ENCODE peak calls at places on chromosomes 6 and 20, in nine cellular contexts. K is Ammon's horn; N is heart right ventricle; C is astrocyte of the spinal cord; U is NCI-H1417; H is hepatic stellate cell; A is OCI-LY7; Z is activated T-helper 1 cell treated with anti-CD3 and anti-CD28 coated beads, Interleukin-2, amount 50 U/mL, for 16 hours; S is AG08395. E is an unnamed sample.
A peak's percentile ranks its signal among the peaks of the same experiment; 100 is the strongest.

GRCh38 chr20:49446808-49447207 is 35.7 kb downstream of the KCNB1 start:
- DNase-seq in K (peak; percentile 40), N (peak; percentile 86), C (no peak), U (no peak), H (no peak), A (no peak), Z (no peak), S (no peak), E (no peak)

GRCh38 chr6:116393430-116393829 is 22.7 kb downstream of the DSE start:
- DNase-seq in K (no peak), N (no peak), C (no peak), U (no peak), H (no peak), A (no peak), Z (no peak), S (no peak), E (no peak)

GRCh38 chr6:77543601-77544000 is 80.3 kb upstream of the HTR1B start:
- DNase-seq in K (no peak), N (no peak), C (no peak), U (no peak), H (no peak), A (no peak), Z (no peak), S (no peak), E (no peak)

GRCh38 chr6:25447570-25447929 is 168.4 kb downstream of the CARMIL1 start:
- DNase-seq in K (peak; percentile 34), N (no peak), C (no peak), U (no peak), H (no peak), A (no peak), Z (no peak), S (no peak), E (no peak)

GRCh38 chr6:168039301-168039700 is 39.7 kb downstream of the FRMD1 start:
- DNase-seq in K (no peak), N (no peak), C (no peak), U (no peak), H (no peak), A (no peak), Z (no peak), S (no peak), E (no peak)

GRCh38 chr6:159577564-159577963 is 115.5 kb downstream of the SOD2 start:
- DNase-seq in K (no peak), N (no peak), C (peak; percentile 61), U (no peak), H (no peak), A (no peak), Z (no peak), S (no peak), E (peak; percentile 25)

GRCh38 chr6:157407637-157408036 is 26.6 kb downstream of the ZDHHC14 start:
- DNase-seq in K (no peak), N (no peak), C (no peak), U (no peak), H (no peak), A (no peak), Z (no peak), S (no peak), E (no peak)

GRCh38 chr6:4901256-4902061 is 102.4 kb downstream of the RPP40 start:
- DNase-seq in K (peak; percentile 43), N (no peak), C (no peak), U (no peak), H (no peak), A (peak; percentile 8), Z (no peak), S (no peak), E (no peak)

GRCh38 chr20:1300083-1300840 is 28.7 kb downstream of the SDCBP2 start:
- DNase-seq in K (no peak), N (no peak), C (no peak), U (no peak), H (no peak), A (no peak), Z (no peak), S (no peak), E (no peak)

GRCh38 chr20:3092611-3093379 is 8.3 kb upstream of the AVP start:
- DNase-seq in K (no peak), N (no peak), C (no peak), U (no peak), H (no peak), A (no peak), Z (no peak), S (no peak), E (no peak)

GRCh38 chr6:169778646-169779045 is 27.2 kb downstream of the ERMARD start:
- DNase-seq in K (no peak), N (no peak), C (no peak), U (no peak), H (no peak), A (no peak), Z (no peak), S (no peak), E (no peak)

GRCh38 chr6:111282564-111282963 is 195.3 kb downstream of the SLC16A10 start:
- DNase-seq in K (no peak), N (no peak), C (no peak), U (no peak), H (no peak), A (no peak), Z (no peak), S (no peak), E (no peak)

GRCh38 chr20:14556206-14556605 is 218.8 kb upstream of the FLRT3 start:
- DNase-seq in K (no peak), N (no peak), C (no peak), U (no peak), H (no peak), A (no peak), Z (no peak), S (no peak), E (no peak)

GRCh38 chr6:31559958-31560696 is 12.0 kb upstream of the LTA start:
- DNase-seq in K (peak; percentile 63), N (peak; percentile 67), C (peak; percentile 55), U (no peak), H (peak; percentile 72), A (peak; percentile 90), Z (no peak), S (peak; percentile 79), E (peak; percentile 40)

GRCh38 chr20:25195014-25195961 is at the start of gene ENTPD6:
- DNase-seq in K (peak; percentile 92), N (peak; percentile 97), C (peak; percentile 88), U (peak; percentile 96), H (peak; percentile 99), A (no peak), Z (peak; percentile 87), S (peak; percentile 100), E (peak; percentile 92)

GRCh38 chr20:50280851-50281655 is 90.4 kb downstream of the CEBPB start:
- DNase-seq in K (no peak), N (no peak), C (no peak), U (peak; percentile 9), H (no peak), A (no peak), Z (no peak), S (no peak), E (no peak)

GRCh38 chr6:140372064-140372463 is 997.6 kb upstream of the CITED2 start:
- DNase-seq in K (no peak), N (no peak), C (no peak), U (no peak), H (no peak), A (no peak), Z (no peak), S (no peak), E (no peak)

GRCh38 chr20:48740269-48740603 is 87.6 kb downstream of the PREX1 start:
- DNase-seq in K (no peak), N (no peak), C (no peak), U (no peak), H (no peak), A (no peak), Z (no peak), S (no peak), E (no peak)

GRCh38 chr6:48069280-48069679 is 41.7 kb downstream of the PTCHD4 start:
- DNase-seq in K (peak; percentile 7), N (no peak), C (no peak), U (peak; percentile 29), H (no peak), A (no peak), Z (no peak), S (no peak), E (no peak)

GRCh38 chr6:30835576-30835975 is 48.7 kb upstream of the DDR1 start:
- DNase-seq in K (no peak), N (no peak), C (no peak), U (no peak), H (no peak), A (no peak), Z (no peak), S (no peak), E (no peak)

GRCh38 chr6:168332020-168332419 is 12.4 kb upstream of the DACT2 start:
- DNase-seq in K (no peak), N (no peak), C (no peak), U (peak; percentile 81), H (no peak), A (no peak), Z (no peak), S (no peak), E (no peak)

GRCh38 chr20:49656304-49656703 is 57.4 kb downstream of the B4GALT5 start:
- DNase-seq in K (no peak), N (no peak), C (peak; percentile 47), U (no peak), H (no peak), A (no peak), Z (no peak), S (no peak), E (no peak)

GRCh38 chr6:73145690-73146089 is 79.6 kb downstream of the KHDC1L start:
- DNase-seq in K (no peak), N (no peak), C (no peak), U (no peak), H (no peak), A (peak; percentile 3), Z (no peak), S (no peak), E (no peak)

GRCh38 chr6:166045173-166045957 is 122.3 kb downstream of the TBXT start:
- DNase-seq in K (no peak), N (no peak), C (no peak), U (no peak), H (no peak), A (no peak), Z (no peak), S (no peak), E (no peak)

GRCh38 chr6:157706883-157707282 is 116.2 kb upstream of the SNX9 start:
- DNase-seq in K (no peak), N (no peak), C (no peak), U (peak; percentile 12), H (no peak), A (no peak), Z (no peak), S (no peak), E (no peak)

GRCh38 chr6:11200356-11200755 is 32.1 kb downstream of the NEDD9 start:
- DNase-seq in K (no peak), N (no peak), C (no peak), U (no peak), H (peak; percentile 54), A (no peak), Z (no peak), S (peak; percentile 31), E (no peak)

GRCh38 chr6:41072836-41073202 is at the start of gene NFYA:
- DNase-seq in K (no peak), N (peak; percentile 100), C (no peak), U (no peak), H (peak; percentile 98), A (no peak), Z (no peak), S (no peak), E (peak; percentile 96)

GRCh38 chr6:104218132-104218531 is 641.6 kb downstream of the HACE1 start:
- DNase-seq in K (no peak), N (no peak), C (peak; percentile 19), U (no peak), H (no peak), A (no peak), Z (no peak), S (no peak), E (no peak)

GRCh38 chr20:10412591-10413408 is 21.2 kb downstream of the MKKS start:
- DNase-seq in K (no peak), N (no peak), C (peak; percentile 14), U (peak; percentile 34), H (no peak), A (no peak), Z (no peak), S (peak; percentile 2), E (no peak)

E was measured in SW480.